ENCODE peak calls at places on chromosomes 13 and 19, in four cellular contexts. H, M, W and P are unnamed samples.

GRCh38 chr13:113804017-113804702 is 45.1 kb downstream of the TMEM255B start:
- DNase-seq in M (no peak), H (no peak), W (no peak), P (no peak)

GRCh38 chr19:12774588-12775555 is at the start of gene HOOK2:
- DNase-seq in M (no peak), W (peak), H (no peak), P (peak)

GRCh38 chr13:114019367-114019766 is 45.5 kb upstream of the C13orf46 start:
- DNase-seq in M (no peak), H (peak), W (no peak), P (peak)

GRCh38 chr19:51441410-51442390 is 16.6 kb downstream of the SIGLEC8 start:
- DNase-seq in H (peak), M (no peak), W (no peak), P (peak)

GRCh38 chr13:113918981-113919646 is 54.8 kb downstream of the C13orf46 start:
- DNase-seq in W (no peak), M (no peak), H (no peak), P (no peak)

GRCh38 chr19:21483589-21484170 is 21.7 kb upstream of the ZNF429 start:
- DNase-seq in W (peak), H (peak), M (peak), P (peak)

GRCh38 chr13:45178349-45179142 is 22.3 kb downstream of the KCTD4 start:
- DNase-seq in W (no peak), H (no peak), M (peak), P (no peak)

GRCh38 chr19:50475736-50476223 is 527 bp upstream of the EMC10 start:
- DNase-seq in W (no peak), H (no peak), M (no peak), P (no peak)

GRCh38 chr13:100550433-100550832 is 38.2 kb downstream of the GGACT start:
- DNase-seq in H (no peak), M (peak), W (no peak), P (no peak)

GRCh38 chr13:60431108-60431700 is 34.2 kb downstream of the TDRD3 start:
- DNase-seq in W (no peak), H (peak), M (peak), P (peak)
- TF ChIP-seq CTCF in W (peak), H (peak), M (peak), P (peak)

DNA sequence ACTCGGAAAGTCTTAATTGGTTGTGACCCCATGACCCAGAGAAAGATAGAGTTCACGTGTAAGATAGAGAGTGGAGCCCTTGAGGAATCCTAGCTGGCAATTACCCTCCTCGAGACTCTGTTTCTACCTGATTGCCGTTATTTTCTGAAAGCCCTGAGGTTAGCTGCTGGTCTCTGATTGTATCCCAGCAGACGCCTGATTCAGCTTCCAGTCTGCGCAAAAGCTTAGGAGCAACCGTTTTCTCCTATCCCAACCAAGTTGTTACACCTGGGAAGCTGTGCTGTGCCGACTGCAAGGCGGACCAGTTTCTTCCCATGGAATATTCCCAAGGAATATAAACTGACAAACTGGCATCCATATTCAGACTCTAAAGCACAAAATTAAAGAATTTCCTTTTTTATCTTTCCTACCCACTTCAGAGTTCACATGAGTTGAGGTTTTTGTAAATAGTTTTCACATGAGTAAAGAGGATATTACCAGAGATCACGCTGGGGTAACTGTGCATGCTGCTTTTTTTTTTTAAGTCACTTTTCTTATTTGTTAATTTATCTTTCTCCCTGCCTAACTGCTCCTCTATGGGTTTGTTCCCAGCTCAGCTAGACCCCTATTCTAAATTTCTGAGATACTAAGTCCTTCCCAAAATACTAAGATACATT is 1.5 kb upstream of the TRPC4 start:
- DNase-seq in W (no peak), M (peak), H (no peak), P (no peak)
- H3K4me3 ChIP-seq in W (no peak), M (peak), H (no peak), P (no peak)

GRCh38 chr19:6414793-6415591 is 9.6 kb downstream of the KHSRP start:
- DNase-seq in W (no peak), M (no peak), H (no peak), P (no peak)

GRCh38 chr19:6418562-6418932 is 6.1 kb downstream of the KHSRP start:
- DNase-seq in M (no peak), W (no peak), H (no peak), P (no peak)

GRCh38 chr19:6415592-6416190 is 8.9 kb downstream of the KHSRP start:
- DNase-seq in M (no peak), W (no peak), H (no peak), P (no peak)

GRCh38 chr19:6416658-6417405 is 7.8 kb downstream of the KHSRP start:
- DNase-seq in M (no peak), W (no peak), H (no peak), P (no peak)

GRCh38 chr19:6417713-6418561 is 6.7 kb downstream of the KHSRP start:
- DNase-seq in W (no peak), M (peak), H (no peak), P (no peak)
- TF ChIP-seq CTCF in W (no peak), M (peak), H (peak), P (no peak)

DNA sequence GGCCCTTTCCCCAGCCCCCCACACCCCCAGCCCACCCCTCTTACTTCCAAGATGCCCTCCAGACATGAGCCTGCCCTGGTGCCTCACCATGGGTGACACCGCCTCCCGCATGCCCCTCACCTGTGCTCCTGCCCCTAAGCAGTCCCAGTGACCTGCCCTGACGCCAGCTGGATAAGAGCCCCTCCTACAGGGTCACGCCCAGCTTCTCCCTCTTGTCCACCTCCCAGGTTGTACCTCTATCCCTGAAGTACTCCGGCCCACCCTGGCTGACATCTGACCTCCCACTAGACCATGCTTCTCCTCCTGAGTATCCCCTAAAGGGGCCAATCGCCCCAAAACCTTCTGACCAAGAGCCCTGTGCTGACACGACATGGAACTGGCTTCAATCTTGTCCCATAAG is 51.3 kb downstream of the COLGALT1 start:
- DNase-seq in M (no peak), W (no peak), H (no peak), P (no peak)
- H3K4me3 ChIP-seq in M (no peak), W (no peak), H (peak), P (peak)

GRCh38 chr13:57634829-57635165 is 3.3 kb downstream of the PCDH17 start:
- DNase-seq in W (no peak), H (no peak), M (no peak), P (no peak)

GRCh38 chr13:57631607-57632275 is at the start of gene PCDH17:
- DNase-seq in M (peak), H (no peak), W (peak), P (no peak)

GRCh38 chr13:57632276-57633140 is 964 bp downstream of the PCDH17 start:
- DNase-seq in M (peak), H (no peak), W (no peak), P (no peak)

GRCh38 chr13:57633950-57634828 is 2.6 kb downstream of the PCDH17 start:
- DNase-seq in W (no peak), M (no peak), H (no peak), P (no peak)

DNA sequence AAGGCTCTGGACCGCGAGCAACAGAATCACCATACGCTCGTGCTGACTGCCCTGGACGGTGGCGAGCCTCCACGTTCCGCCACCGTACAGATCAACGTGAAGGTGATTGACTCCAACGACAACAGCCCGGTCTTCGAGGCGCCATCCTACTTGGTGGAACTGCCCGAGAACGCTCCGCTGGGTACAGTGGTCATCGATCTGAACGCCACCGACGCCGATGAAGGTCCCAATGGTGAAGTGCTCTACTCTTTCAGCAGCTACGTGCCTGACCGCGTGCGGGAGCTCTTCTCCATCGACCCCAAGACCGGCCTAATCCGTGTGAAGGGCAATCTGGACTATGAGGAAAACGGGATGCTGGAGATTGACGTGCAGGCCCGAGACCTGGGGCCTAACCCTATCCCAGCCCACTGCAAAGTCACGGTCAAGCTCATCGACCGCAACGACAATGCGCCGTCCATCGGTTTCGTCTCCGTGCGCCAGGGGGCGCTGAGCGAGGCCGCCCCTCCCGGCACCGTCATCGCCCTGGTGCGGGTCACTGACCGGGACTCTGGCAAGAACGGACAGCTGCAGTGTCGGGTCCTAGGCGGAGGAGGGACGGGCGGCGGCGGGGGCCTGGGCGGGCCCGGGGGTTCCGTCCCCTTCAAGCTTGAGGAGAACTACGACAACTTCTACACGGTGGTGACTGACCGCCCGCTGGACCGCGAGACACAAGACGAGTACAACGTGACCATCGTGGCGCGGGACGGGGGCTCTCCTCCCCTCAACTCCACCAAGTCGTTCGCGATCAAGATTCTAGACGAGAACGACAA is 1.8 kb downstream of the PCDH17 start:
- DNase-seq in H (no peak), W (peak), M (peak), P (no peak)
- TF ChIP-seq CTCF in H (no peak), W (peak), M (peak), P (no peak)

DNA sequence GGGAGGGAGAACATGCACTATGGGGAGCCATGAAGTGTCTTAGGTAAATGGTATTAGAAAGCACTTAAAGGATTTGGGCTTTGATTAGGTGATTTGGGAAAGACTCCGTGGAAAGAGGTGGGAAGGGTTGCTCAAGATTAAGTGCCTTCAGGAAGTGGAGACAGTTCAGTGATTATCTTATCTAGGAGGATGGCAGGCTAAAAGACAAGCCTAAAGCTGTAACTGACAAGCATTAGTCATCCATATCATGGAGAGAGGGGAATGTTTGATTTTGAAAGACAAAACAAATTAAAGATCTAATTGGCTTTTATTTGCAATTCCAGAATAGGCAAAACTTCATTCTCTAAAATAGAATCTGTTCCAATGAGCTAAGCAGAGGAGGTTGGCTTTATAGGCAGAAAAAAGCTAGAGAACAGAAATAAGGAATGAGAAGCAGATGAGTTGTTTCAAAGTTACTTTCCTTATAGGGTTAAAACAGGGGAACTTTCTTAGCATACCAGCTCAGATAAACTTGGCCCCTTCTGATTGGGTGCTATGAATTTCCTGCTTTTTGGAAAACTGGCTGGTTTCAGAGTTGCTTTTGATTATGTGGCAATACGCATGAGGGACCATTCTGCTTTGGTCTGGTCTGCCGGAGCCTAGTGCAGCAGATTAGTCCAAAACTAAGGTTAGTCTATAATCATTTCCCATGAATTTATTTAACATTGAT is 1.8 kb upstream of the DIAPH3 start:
- DNase-seq in M (peak), W (no peak), H (no peak), P (no peak)
- H3K4me3 ChIP-seq in M (peak), W (no peak), H (no peak), P (no peak)

GRCh38 chr13:74000906-74001305 is 133.3 kb downstream of the KLF12 start:
- DNase-seq in M (no peak), W (no peak), H (no peak), P (no peak)

GRCh38 chr13:73997964-73998363 is 136.2 kb downstream of the KLF12 start:
- DNase-seq in H (no peak), M (no peak), W (no peak), P (no peak)

GRCh38 chr13:73995752-73996151 is 138.5 kb downstream of the KLF12 start:
- DNase-seq in M (no peak), H (no peak), W (no peak), P (no peak)

GRCh38 chr13:73996569-73996968 is 137.6 kb downstream of the KLF12 start:
- DNase-seq in H (no peak), M (no peak), W (no peak), P (no peak)

DNA sequence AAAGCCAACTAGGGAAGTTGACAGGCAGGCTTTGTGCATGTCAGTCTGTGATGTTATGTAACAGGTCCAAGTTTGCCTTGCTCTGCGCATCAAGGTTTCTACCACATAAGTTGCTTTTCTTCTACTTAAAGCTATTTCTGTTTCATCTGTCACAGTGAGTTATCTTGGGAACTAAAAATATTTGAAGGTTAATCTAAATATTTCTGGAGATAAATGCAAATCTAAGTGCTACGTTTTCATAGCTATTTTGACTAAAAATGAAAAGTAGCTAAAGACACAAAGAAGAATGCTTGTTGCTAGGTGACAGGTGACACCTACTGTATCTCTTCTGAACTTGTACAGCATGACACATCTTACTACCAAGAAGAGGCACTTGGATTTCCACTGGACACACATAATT is 135.6 kb downstream of the KLF12 start:
- DNase-seq in M (no peak), H (no peak), W (no peak), P (peak)
- TF ChIP-seq CTCF in M (no peak), H (peak), W (no peak), P (no peak)

GRCh38 chr19:28727133-28727834 is 485.7 kb downstream of the UQCRFS1 start:
- DNase-seq in W (no peak), M (peak), H (no peak), P (no peak)

GRCh38 chr19:28731577-28731976 is 481.4 kb downstream of the UQCRFS1 start:
- DNase-seq in M (no peak), W (no peak), H (no peak), P (no peak)

GRCh38 chr19:28726533-28726932 is 486.4 kb downstream of the UQCRFS1 start:
- DNase-seq in H (no peak), M (no peak), W (no peak), P (no peak)

GRCh38 chr19:28731113-28731512 is 481.8 kb downstream of the UQCRFS1 start:
- DNase-seq in H (no peak), W (no peak), M (no peak), P (no peak)

GRCh38 chr19:28727835-28728159 is 485.2 kb downstream of the UQCRFS1 start:
- DNase-seq in W (no peak), H (no peak), M (no peak), P (no peak)
- H3K4me3 ChIP-seq in W (no peak), H (no peak), M (no peak), P (no peak)